ENCODE peak calls at places on chromosomes 13 and 19, in six cellular contexts. H, M, Z, U, O and I are unnamed samples.

GRCh38 chr19:39595950-39596349 is 6.4 kb upstream of the LGALS13 start:
- DNase-seq in H (no peak), M (no peak), Z (no peak), U (no peak), O (no peak), I (no peak)

GRCh38 chr19:51142119-51142518 is at the start of gene SIGLEC7:
- DNase-seq in H (no peak), M (no peak), Z (no peak), U (no peak), O (no peak), I (no peak)

GRCh38 chr13:24985102-24985501 is 110.8 kb upstream of the PABPC3 start:
- DNase-seq in H (no peak), M (no peak), Z (no peak), U (no peak), O (no peak), I (peak)

GRCh38 chr13:67231481-67231940 is 1.4 kb upstream of the PCDH9 start:
- DNase-seq in H (no peak), M (no peak), Z (no peak), U (no peak), O (no peak), I (no peak)

GRCh38 chr19:16365300-16365996 is 40.8 kb downstream of the KLF2 start:
- DNase-seq in H (no peak), M (no peak), Z (no peak), U (no peak), O (peak), I (no peak)

GRCh38 chr19:55287361-55288079 is 3.7 kb downstream of the BRSK1 start:
- DNase-seq in H (no peak), M (no peak), Z (no peak), U (no peak), O (no peak), I (no peak)

GRCh38 chr13:100789481-100789880 is 114.9 kb upstream of the TMTC4 start:
- DNase-seq in H (no peak), M (no peak), Z (no peak), U (no peak), O (peak), I (no peak)

GRCh38 chr19:4635763-4636135 is 3.6 kb upstream of the TNFAIP8L1 start:
- DNase-seq in H (no peak), M (no peak), Z (no peak), U (no peak), O (no peak), I (peak)

DNA sequence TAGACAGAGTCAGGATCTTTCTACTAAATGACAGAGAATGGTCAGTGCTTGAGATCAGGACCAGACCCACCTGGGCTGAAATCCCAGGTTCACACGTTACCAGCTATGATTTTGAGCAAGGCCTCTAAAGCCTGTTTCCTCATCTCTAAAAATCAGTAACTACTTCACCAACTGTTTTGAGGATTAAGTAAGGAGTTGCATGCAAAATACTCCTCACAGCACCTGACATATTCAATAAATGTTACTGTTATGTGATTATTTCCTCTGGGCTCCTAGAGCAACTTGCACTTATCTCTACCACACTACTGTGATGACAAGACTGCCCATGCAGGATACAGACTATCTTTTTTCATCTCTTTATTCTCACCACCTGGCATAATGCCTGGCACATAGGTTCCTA is 1.9 kb downstream of the KATNAL1 start:
- DNase-seq in H (no peak), M (no peak), Z (no peak), U (no peak), O (no peak), I (no peak)
- H3K4me3 ChIP-seq in H (peak), M (peak), Z (no peak), U (no peak), O (no peak), I (no peak)

GRCh38 chr19:2729943-2730818 is 9.0 kb upstream of the DIRAS1 start:
- DNase-seq in H (peak), M (no peak), Z (no peak), U (no peak), O (no peak), I (no peak)

GRCh38 chr19:2733930-2734588 is 5.8 kb downstream of the SLC39A3 start:
- DNase-seq in H (no peak), M (no peak), Z (no peak), U (no peak), O (no peak), I (no peak)

GRCh38 chr19:2732883-2733282 is 6.9 kb downstream of the SLC39A3 start:
- DNase-seq in H (no peak), M (no peak), Z (no peak), U (no peak), O (no peak), I (no peak)

GRCh38 chr19:2731181-2732117 is 8.4 kb downstream of the SLC39A3 start:
- DNase-seq in H (peak), M (no peak), Z (no peak), U (no peak), O (no peak), I (no peak)

GRCh38 chr19:2732157-2732725 is 7.6 kb downstream of the SLC39A3 start:
- DNase-seq in H (no peak), M (no peak), Z (no peak), U (no peak), O (no peak), I (no peak)
- TF ChIP-seq CTCF in H (no peak), M (no peak), Z (no peak), U (no peak), O (no peak), I (no peak)

GRCh38 chr19:19372656-19373416 is 32.6 kb upstream of the GATAD2A start:
- DNase-seq in H (no peak), M (no peak), Z (no peak), U (peak), O (peak), I (peak)
- H3K4me3 ChIP-seq in H (no peak), M (no peak), Z (no peak), U (no peak), O (no peak), I (peak)

GRCh38 chr13:58324130-58324529 is 692.6 kb downstream of the PCDH17 start:
- DNase-seq in H (no peak), M (no peak), Z (no peak), U (no peak), O (no peak), I (no peak)
- TF ChIP-seq CTCF in H (no peak), M (no peak), Z (no peak), U (no peak), O (no peak), I (no peak)

DNA sequence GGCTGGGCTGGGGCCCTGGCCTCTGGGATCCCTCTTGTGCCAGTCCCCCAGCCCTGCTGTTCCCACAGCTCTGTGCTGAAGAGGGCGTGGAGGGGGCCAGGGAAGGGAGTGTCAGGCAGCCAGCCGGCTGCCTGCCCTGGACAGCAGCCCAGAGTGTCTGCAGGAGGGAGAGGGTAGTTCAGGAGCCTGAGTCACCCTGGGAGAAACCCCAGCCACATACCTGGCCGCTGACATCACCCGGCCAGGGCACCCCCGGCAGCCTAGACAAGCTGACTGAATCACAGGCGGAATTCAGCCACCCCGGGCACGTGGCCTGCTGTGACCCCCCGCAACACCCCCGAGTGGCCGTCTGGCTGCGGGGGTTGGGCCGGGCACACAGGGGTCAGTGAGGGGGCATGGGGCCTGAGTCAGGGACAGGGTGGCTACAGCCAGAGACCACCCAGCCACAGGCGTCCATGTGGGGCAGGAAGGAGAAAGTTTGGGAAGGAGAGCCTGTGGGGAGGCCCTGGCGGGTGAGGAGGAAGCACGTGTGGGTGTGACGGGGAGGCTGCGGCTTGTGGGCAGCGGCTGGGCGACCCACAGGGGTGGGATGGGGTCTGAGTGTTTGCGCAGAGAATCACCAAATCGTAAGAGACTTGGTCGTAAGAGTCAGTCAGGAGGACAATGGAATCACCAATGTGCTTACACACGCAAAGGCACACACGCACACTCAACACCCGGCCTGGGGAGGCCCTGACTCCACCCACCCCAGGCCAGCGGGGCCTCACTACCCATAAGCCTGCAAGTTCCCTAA is 11.9 kb upstream of the FOSB start:
- DNase-seq in H (peak), M (peak), Z (peak), U (peak), O (peak), I (peak)
- H3K4me3 ChIP-seq in H (no peak), M (peak), Z (peak), U (no peak), O (no peak), I (no peak)

GRCh38 chr13:23918208-23918607 is 20.9 kb upstream of the C1QTNF9B start:
- DNase-seq in H (no peak), M (no peak), Z (no peak), U (no peak), O (no peak), I (no peak)

GRCh38 chr13:23922005-23922932 is 25.0 kb upstream of the C1QTNF9B start:
- DNase-seq in H (no peak), M (no peak), Z (no peak), U (no peak), O (no peak), I (no peak)

GRCh38 chr13:23923031-23923430 is 25.7 kb upstream of the C1QTNF9B start:
- DNase-seq in H (no peak), M (no peak), Z (no peak), U (no peak), O (no peak), I (no peak)

GRCh38 chr13:23919006-23919405 is 21.7 kb upstream of the C1QTNF9B start:
- DNase-seq in H (no peak), M (no peak), Z (no peak), U (no peak), O (no peak), I (no peak)

GRCh38 chr13:23921451-23921888 is 24.2 kb upstream of the C1QTNF9B start:
- DNase-seq in H (peak), M (no peak), Z (peak), U (peak), O (peak), I (no peak)
- TF ChIP-seq CTCF in H (peak), M (peak), Z (peak), U (peak), O (peak), I (peak)

DNA sequence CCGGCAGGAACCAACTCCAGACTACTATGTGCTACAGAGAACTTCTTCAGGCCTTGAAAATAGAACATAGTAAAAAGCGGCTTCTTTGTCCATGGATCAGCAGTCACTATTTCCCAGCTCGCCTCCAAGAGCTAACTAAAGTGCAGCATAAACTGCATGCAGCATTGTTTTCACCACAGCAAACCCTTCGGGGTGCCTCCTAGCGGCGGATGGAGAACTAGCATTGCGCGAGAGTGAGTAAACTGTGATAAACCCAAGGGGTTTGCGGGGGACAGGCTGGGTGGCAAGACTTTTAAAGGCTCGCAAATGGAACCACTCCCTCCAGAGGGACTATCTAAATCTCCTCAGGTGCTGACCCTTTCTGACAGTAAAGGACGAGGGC is 21.6 kb upstream of the SGCG start:
- DNase-seq in H (peak), M (no peak), Z (no peak), U (peak), O (peak), I (peak)
- H3K4me3 ChIP-seq in H (no peak), M (no peak), Z (peak), U (no peak), O (peak), I (no peak)

GRCh38 chr19:1000095-1000494 is at the start of gene GRIN3B:
- DNase-seq in H (peak), M (no peak), Z (no peak), U (peak), O (peak), I (peak)
- TF ChIP-seq CTCF in H (peak), M (peak), Z (peak), U (no peak), O (peak), I (peak)